ENCODE peak calls at places on chromosomes 12 and 14, in seven cellular contexts. F is H9; C is activated naive CD8-positive, alpha-beta T cell treated with anti-CD3 and anti-CD28 coated beads, Interleukin-2, amount 10 ng/mL, durations not matched to agents 7 days and 5 days; S is midbrain; Z is BJ; D is activated CD8-positive, alpha-beta memory T cell treated with anti-CD3 and anti-CD28 coated beads, Interleukin-2, amount 50 U/mL, for 48 hours; E is amniotic stem cell. J is an unnamed sample.

GRCh38 chr12:113108308-113108707 is 27.3 kb downstream of the RASAL1 start:
- DNase-seq in D (no peak), S (no peak), C (no peak), F (no peak), Z (no peak), E (no peak), J (no peak)

GRCh38 chr12:77728018-77728417 is 102.7 kb upstream of the NAV3 start:
- DNase-seq in D (no peak), E (no peak), S (no peak), F (no peak), Z (no peak), C (no peak), J (no peak)

GRCh38 chr12:65025070-65025469 is 96.0 kb downstream of the WIF1 start:
- DNase-seq in C (no peak), D (no peak), E (no peak), Z (no peak), F (no peak), S (no peak), J (no peak)

GRCh38 chr12:18580286-18580685 is 157.5 kb downstream of the PLCZ1 start:
- DNase-seq in Z (no peak), D (no peak), C (no peak), S (no peak), E (no peak), F (no peak), J (no peak)

GRCh38 chr12:42589465-42590323 is at the start of gene PRICKLE1:
- DNase-seq in F (peak; percentile 46), C (peak; percentile 60), S (no peak), D (peak; percentile 59), Z (no peak), E (no peak), J (peak; percentile 54)

GRCh38 chr14:104546021-104546491 is 33.5 kb upstream of the C14orf180 start:
- DNase-seq in F (peak; percentile 26), D (no peak), E (no peak), Z (no peak), C (no peak), S (no peak), J (no peak)

GRCh38 chr14:52110441-52111086 is 41.7 kb upstream of the NID2 start:
- DNase-seq in E (no peak), S (no peak), F (no peak), Z (no peak), C (no peak), D (no peak), J (no peak)

GRCh38 chr14:34701808-34702207 is 12.6 kb downstream of the CFL2 start:
- DNase-seq in Z (no peak), S (no peak), C (no peak), E (no peak), D (no peak), F (no peak), J (no peak)

GRCh38 chr12:106254724-106255123 is 6.9 kb upstream of the CKAP4 start:
- DNase-seq in D (no peak), E (no peak), C (no peak), F (peak; percentile 64), S (no peak), Z (no peak), J (no peak)

GRCh38 chr12:131930510-131930909 is 1.4 kb downstream of the PUS1 start:
- DNase-seq in D (no peak), C (no peak), E (no peak), F (no peak), S (no peak), Z (no peak), J (no peak)

GRCh38 chr12:120229583-120230325 is 28.8 kb upstream of the RPLP0 start:
- DNase-seq in D (no peak), F (peak; percentile 68), E (peak; percentile 17), Z (no peak), C (no peak), S (no peak), J (peak; percentile 89)

GRCh38 chr14:58587271-58587670 is 50.5 kb upstream of the DACT1 start:
- DNase-seq in F (no peak), E (peak; percentile 22), S (no peak), Z (no peak), C (no peak), D (no peak), J (no peak)

GRCh38 chr12:111605931-111606625 is 7.0 kb upstream of the ATXN2 start:
- DNase-seq in Z (no peak), D (no peak), S (no peak), E (no peak), C (no peak), F (no peak), J (no peak)

GRCh38 chr12:119258149-119258548 is 76.4 kb upstream of the CCDC60 start:
- DNase-seq in C (no peak), F (no peak), E (no peak), S (no peak), Z (no peak), D (no peak), J (no peak)

GRCh38 chr12:79688376-79689040 is 2.3 kb downstream of the PAWR start:
- DNase-seq in D (no peak), F (no peak), C (no peak), E (no peak), Z (no peak), S (no peak), J (no peak)

GRCh38 chr12:69015831-69016230 is 82.9 kb upstream of the CPM start:
- DNase-seq in F (no peak), E (no peak), Z (no peak), D (no peak), C (no peak), S (no peak), J (no peak)

GRCh38 chr14:44897844-44898151 is 63.9 kb downstream of the KLHL28 start:
- DNase-seq in Z (no peak), S (no peak), C (no peak), D (no peak), F (no peak), E (no peak), J (peak; percentile 47)

GRCh38 chr14:104036250-104036649 is 49.2 kb upstream of the ASPG start:
- DNase-seq in F (no peak), Z (no peak), E (no peak), C (no peak), S (no peak), D (no peak), J (no peak)

GRCh38 chr12:118694128-118694775 is 287.1 kb upstream of the SRRM4 start:
- DNase-seq in C (no peak), F (no peak), D (no peak), Z (no peak), E (no peak), S (no peak), J (no peak)

GRCh38 chr14:98444077-98444476 is 827.9 kb downstream of the BCL11B start:
- DNase-seq in Z (no peak), E (no peak), C (no peak), F (no peak), D (no peak), S (no peak), J (no peak)

GRCh38 chr12:76069339-76069738 is 15.1 kb downstream of the NAP1L1 start:
- DNase-seq in S (no peak), Z (no peak), E (no peak), F (no peak), D (no peak), C (no peak), J (no peak)

GRCh38 chr12:106251636-106252035 is 3.8 kb upstream of the CKAP4 start:
- DNase-seq in D (no peak), C (no peak), S (no peak), Z (no peak), E (no peak), F (no peak), J (no peak)

GRCh38 chr14:21095430-21096205 is 2.8 kb downstream of the ZNF219 start:
- DNase-seq in C (no peak), Z (no peak), E (no peak), S (no peak), F (peak; percentile 31), D (no peak), J (no peak)

GRCh38 chr14:97369901-97370300 is 572.7 kb downstream of the VRK1 start:
- DNase-seq in C (no peak), D (no peak), E (no peak), Z (no peak), S (no peak), F (no peak), J (peak; percentile 12)

GRCh38 chr14:88559852-88560251 is 3.0 kb upstream of the ZC3H14 start:
- DNase-seq in Z (no peak), C (no peak), S (peak; percentile 26), E (peak; percentile 23), F (no peak), D (no peak), J (peak; percentile 29)

GRCh38 chr14:34655959-34656358 is 26.0 kb upstream of the SNX6 start:
- DNase-seq in D (no peak), E (no peak), C (no peak), F (no peak), Z (no peak), S (no peak), J (no peak)

GRCh38 chr12:121804417-121805111 is 755 bp downstream of the SETD1B start:
- DNase-seq in D (no peak), C (no peak), S (peak; percentile 63), F (no peak), Z (no peak), E (no peak), J (peak; percentile 28)

GRCh38 chr12:57240069-57240921 is 10.7 kb downstream of the STAC3 start:
- DNase-seq in S (no peak), D (peak; percentile 81), C (peak; percentile 73), F (peak; percentile 64), E (peak; percentile 44), Z (no peak), J (peak; percentile 54)

GRCh38 chr14:96038920-96039632 is at the start of gene C14orf132:
- DNase-seq in D (peak; percentile 80), C (peak; percentile 45), F (peak; percentile 70), E (no peak), S (peak; percentile 69), Z (no peak), J (no peak)

GRCh38 chr14:80638620-80639215 is 302.8 kb downstream of the CEP128 start:
- DNase-seq in F (no peak), E (no peak), S (no peak), D (no peak), Z (peak; percentile 49), C (no peak), J (peak; percentile 42)

GRCh38 chr14:81551471-81551870 is 17.8 kb upstream of the SEL1L start:
- DNase-seq in Z (no peak), E (no peak), F (no peak), D (no peak), S (no peak), C (no peak), J (peak; percentile 36)

J was measured in MCF 10A.